ENCODE peak calls at places on chromosomes 1 and 21, in nine cellular contexts. Y, E, J, K, O, A, T, D and G are unnamed samples.

GRCh38 chr1:155073377-155074272 is 5.0 kb upstream of the EFNA3 start:
- DNase-seq in Y (no peak), E (no peak), J (no peak), K (no peak), O (no peak), A (no peak), T (no peak), D (no peak), G (no peak)

GRCh38 chr1:193539731-193540459 is 353.5 kb upstream of the B3GALT2 start:
- DNase-seq in Y (no peak), E (no peak), J (no peak), K (no peak), O (no peak), A (no peak), T (no peak), D (no peak), G (no peak)

GRCh38 chr1:5348732-5349465 is 643.3 kb downstream of the NPHP4 start:
- DNase-seq in Y (no peak), E (no peak), J (no peak), K (no peak), O (peak; percentile 17), A (no peak), T (no peak), D (no peak), G (no peak)

GRCh38 chr1:175204285-175204684 is 11.7 kb upstream of the KIAA0040 start:
- DNase-seq in Y (no peak), E (no peak), J (no peak), K (no peak), O (no peak), A (no peak), T (no peak), D (no peak), G (no peak)

GRCh38 chr1:198681247-198681646 is 42.4 kb downstream of the PTPRC start:
- DNase-seq in Y (no peak), E (peak; percentile 45), J (no peak), K (peak; percentile 60), O (no peak), A (peak; percentile 44), T (no peak), D (no peak), G (peak; percentile 57)

GRCh38 chr1:75588779-75589475 is 22.0 kb downstream of the SLC44A5 start:
- DNase-seq in Y (no peak), E (no peak), J (no peak), K (no peak), O (no peak), A (no peak), T (no peak), D (no peak), G (no peak)

GRCh38 chr1:190168116-190168515 is 309.5 kb downstream of the BRINP3 start:
- DNase-seq in Y (peak; percentile 2), E (peak; percentile 96), J (no peak), K (peak; percentile 97), O (no peak), A (peak; percentile 33), T (no peak), D (no peak), G (peak; percentile 47)

GRCh38 chr1:217717959-217718358 is 86.8 kb downstream of the SPATA17 start:
- DNase-seq in Y (no peak), E (no peak), J (no peak), K (no peak), O (no peak), A (no peak), T (no peak), D (no peak), G (no peak)

GRCh38 chr21:38984568-38984967 is 178.8 kb downstream of the ETS2 start:
- DNase-seq in Y (no peak), E (no peak), J (no peak), K (no peak), O (no peak), A (peak; percentile 53), T (no peak), D (no peak), G (peak; percentile 55)

GRCh38 chr1:46725736-46726108 is 6.8 kb upstream of the EFCAB14 start:
- DNase-seq in Y (no peak), E (peak; percentile 35), J (no peak), K (peak; percentile 22), O (no peak), A (no peak), T (no peak), D (no peak), G (peak; percentile 45)

GRCh38 chr1:90841477-90841876 is 124.4 kb upstream of the BARHL2 start:
- DNase-seq in Y (no peak), E (no peak), J (no peak), K (no peak), O (peak; percentile 67), A (no peak), T (no peak), D (peak; percentile 41), G (no peak)

GRCh38 chr1:27428316-27429028 is 36.0 kb downstream of the GPR3 start:
- DNase-seq in Y (no peak), E (no peak), J (no peak), K (no peak), O (peak; percentile 57), A (peak; percentile 66), T (no peak), D (no peak), G (no peak)

GRCh38 chr21:38306833-38307232 is 50.0 kb downstream of the KCNJ15 start:
- DNase-seq in Y (no peak), E (peak; percentile 99), J (no peak), K (peak; percentile 96), O (no peak), A (peak; percentile 88), T (no peak), D (no peak), G (peak; percentile 99)

GRCh38 chr1:183239793-183240625 is 53.9 kb downstream of the LAMC2 start:
- DNase-seq in Y (no peak), E (no peak), J (no peak), K (no peak), O (no peak), A (no peak), T (no peak), D (no peak), G (no peak)

GRCh38 chr1:30316056-30316455 is 407.3 kb downstream of the MATN1 start:
- DNase-seq in Y (no peak), E (no peak), J (no peak), K (no peak), O (no peak), A (no peak), T (no peak), D (no peak), G (no peak)

GRCh38 chr1:81820761-81821160 is 20.0 kb downstream of the ADGRL2 start:
- DNase-seq in Y (no peak), E (no peak), J (no peak), K (no peak), O (no peak), A (no peak), T (no peak), D (no peak), G (no peak)

GRCh38 chr1:111227875-111228747 is 598 bp downstream of the CHI3L2 start:
- DNase-seq in Y (peak; percentile 71), E (peak; percentile 93), J (no peak), K (peak; percentile 92), O (peak; percentile 55), A (peak; percentile 88), T (no peak), D (no peak), G (peak; percentile 94)

GRCh38 chr1:19859876-19860275 is 22.3 kb upstream of the OTUD3 start:
- DNase-seq in Y (no peak), E (no peak), J (no peak), K (no peak), O (no peak), A (no peak), T (no peak), D (no peak), G (no peak)

GRCh38 chr1:228101614-228101993 is 1.5 kb downstream of the C1orf35 start:
- DNase-seq in Y (no peak), E (no peak), J (no peak), K (no peak), O (no peak), A (no peak), T (no peak), D (no peak), G (no peak)

GRCh38 chr1:168246506-168246905 is 20.7 kb downstream of the SFT2D2 start:
- DNase-seq in Y (no peak), E (no peak), J (no peak), K (no peak), O (no peak), A (no peak), T (no peak), D (no peak), G (no peak)

GRCh38 chr1:35390600-35391494 is 122.3 kb downstream of the ZMYM4 start:
- DNase-seq in Y (no peak), E (peak; percentile 26), J (no peak), K (peak; percentile 10), O (peak; percentile 92), A (no peak), T (no peak), D (peak; percentile 77), G (peak; percentile 20)

GRCh38 chr21:14306143-14306907 is 76.6 kb downstream of the HSPA13 start:
- DNase-seq in Y (no peak), E (peak; percentile 3), J (no peak), K (no peak), O (no peak), A (peak; percentile 44), T (no peak), D (no peak), G (no peak)

GRCh38 chr1:169601096-169601881 is 15.0 kb upstream of the F5 start:
- DNase-seq in Y (no peak), E (peak; percentile 20), J (peak; percentile 8), K (peak; percentile 10), O (no peak), A (peak; percentile 68), T (peak; percentile 27), D (no peak), G (peak; percentile 25)

GRCh38 chr1:15323351-15323988 is 76.4 kb downstream of the FHAD1 start:
- DNase-seq in Y (peak; percentile 65), E (peak; percentile 80), J (peak; percentile 76), K (peak; percentile 36), O (peak; percentile 90), A (peak; percentile 90), T (peak; percentile 39), D (peak; percentile 76), G (peak; percentile 60)
- H3K4me1 ChIP-seq in Y (peaks cover 4% of the 10 kb centered on the region), E (no peaks in the 10 kb centered on the region), J (peaks cover 17% of the 10 kb centered on the region), K (peaks cover 8% of the 10 kb centered on the region), O (no peaks in the 10 kb centered on the region), A (peaks cover 15% of the 10 kb centered on the region), T (peaks cover 2% of the 10 kb centered on the region), D (peaks cover 7% of the 10 kb centered on the region), G (peaks cover 3% of the 10 kb centered on the region)

GRCh38 chr1:162899422-162900168 is 38.6 kb upstream of the CCDC190 start:
- DNase-seq in Y (no peak), E (peak; percentile 94), J (no peak), K (peak; percentile 96), O (no peak), A (peak; percentile 63), T (no peak), D (no peak), G (peak; percentile 95)
- H3K9ac ChIP-seq in Y (no peak overlapping the region), E (no peak overlapping the region), J (no peak overlapping the region), K (no peak overlapping the region), O (no peak overlapping the region), A (peak overlapping the region; percentile 0), T (no peak overlapping the region), D (no peak overlapping the region), G (no peak overlapping the region)

GRCh38 chr1:39262802-39263201 is 58.3 kb downstream of the MACF1 start:
- DNase-seq in Y (no peak), E (no peak), J (no peak), K (no peak), O (no peak), A (no peak), T (no peak), D (no peak), G (no peak)
- H3K4me1 ChIP-seq in Y (no peaks in the 10 kb centered on the region), E (peaks cover 3% of the 10 kb centered on the region), J (peaks cover 1% of the 10 kb centered on the region), K (peaks cover 4% of the 10 kb centered on the region), O (no peaks in the 10 kb centered on the region), A (peaks cover 5% of the 10 kb centered on the region), T (peaks cover 4% of the 10 kb centered on the region), D (no peaks in the 10 kb centered on the region), G (peaks cover 3% of the 10 kb centered on the region)

GRCh38 chr1:59328353-59328752 is 31.5 kb downstream of the FGGY start:
- DNase-seq in Y (no peak), E (no peak), J (no peak), K (no peak), O (no peak), A (no peak), T (no peak), D (no peak), G (no peak)
- H3K9ac ChIP-seq in Y (no peak overlapping the region), E (no peak overlapping the region), J (no peak overlapping the region), K (no peak overlapping the region), O (no peak overlapping the region), A (no peak overlapping the region), T (no peak overlapping the region), D (no peak overlapping the region), G (no peak overlapping the region)